ENCODE peak calls at places on chromosomes 11 and 22, in four cellular contexts. A, N, C and L are unnamed samples.

GRCh38 chr22:41289681-41290080 is 3.7 kb upstream of the RANGAP1 start:
- DNase-seq in A (no peak), N (peak; percentile 44), C (no peak), L (no peak)

GRCh38 chr11:17267576-17267975 is 9.0 kb upstream of the NUCB2 start:
- DNase-seq in A (peak; percentile 13), N (peak; percentile 64), C (no peak), L (no peak)

GRCh38 chr11:123302751-123303195 is 107.7 kb upstream of the CLMP start:
- DNase-seq in A (no peak), N (no peak), C (peak; percentile 79), L (peak; percentile 26)

GRCh38 chr22:28600546-28601143 is 79.0 kb downstream of the TTC28 start:
- DNase-seq in A (peak; percentile 5), N (peak; percentile 20), C (no peak), L (no peak)

GRCh38 chr22:45934659-45935341 is 42.2 kb downstream of the WNT7B start:
- DNase-seq in A (no peak), N (no peak), C (no peak), L (no peak)

GRCh38 chr22:37442537-37442936 is 15.3 kb upstream of the ELFN2 start:
- DNase-seq in A (no peak), N (peak; percentile 26), C (no peak), L (no peak)

GRCh38 chr11:113274708-113275582 is 39.4 kb upstream of the TTC12 start:
- DNase-seq in A (no peak), N (no peak), C (no peak), L (no peak)

GRCh38 chr11:10664005-10664404 is 29.6 kb downstream of the IRAG1 start:
- DNase-seq in A (no peak), N (no peak), C (no peak), L (no peak)

GRCh38 chr11:103851166-103851651 is 185.2 kb upstream of the DDI1 start:
- DNase-seq in A (no peak), N (no peak), C (no peak), L (no peak)

GRCh38 chr22:46827781-46828180 is 65.3 kb downstream of the TBC1D22A start:
- DNase-seq in A (no peak), N (no peak), C (no peak), L (no peak)

GRCh38 chr11:128520886-128521696 is 66.3 kb downstream of the ETS1 start:
- DNase-seq in A (no peak), N (no peak), C (no peak), L (no peak)

GRCh38 chr11:114053406-114053805 is 6.1 kb upstream of the ZBTB16 start:
- DNase-seq in A (no peak), N (no peak), C (no peak), L (no peak)

GRCh38 chr22:30047364-30047738 is 32.9 kb upstream of the HORMAD2 start:
- DNase-seq in A (peak; percentile 62), N (peak; percentile 57), C (no peak), L (peak; percentile 38)

GRCh38 chr22:19292262-19293230 is 1.0 kb upstream of the CLTCL1 start:
- DNase-seq in A (peak; percentile 47), N (no peak), C (no peak), L (no peak)

GRCh38 chr11:58179648-58180047 is 9.2 kb upstream of the OR9Q2 start:
- DNase-seq in A (peak; percentile 19), N (no peak), C (no peak), L (no peak)

GRCh38 chr22:29716814-29717213 is 3.0 kb upstream of the CABP7 start:
- DNase-seq in A (peak; percentile 57), N (peak; percentile 50), C (no peak), L (no peak)

GRCh38 chr11:64947202-64947814 is 11.6 kb upstream of the GPHA2 start:
- DNase-seq in A (peak; percentile 33), N (no peak), C (no peak), L (no peak)

GRCh38 chr11:6319879-6320410 is 356 bp downstream of the CAVIN3 start:
- DNase-seq in A (peak; percentile 26), N (no peak), C (no peak), L (peak; percentile 35)

GRCh38 chr11:2579315-2580060 is 120.3 kb downstream of the KCNQ1OT1 start:
- DNase-seq in A (no peak), N (no peak), C (no peak), L (no peak)

GRCh38 chr22:46410291-46410808 is 74.8 kb downstream of the TRMU start:
- DNase-seq in A (no peak), N (no peak), C (no peak), L (no peak)

GRCh38 chr22:21887841-21888240 is 20.4 kb upstream of the MAPK1 start:
- DNase-seq in A (no peak), N (no peak), C (no peak), L (no peak)

GRCh38 chr11:31690041-31690440 is 121.1 kb downstream of the PAX6 start:
- DNase-seq in A (no peak), N (no peak), C (no peak), L (no peak)

GRCh38 chr11:79439893-79440450 is 858 bp downstream of the TENM4 start:
- DNase-seq in A (no peak), N (no peak), C (no peak), L (no peak)
- TF ChIP-seq SPI1 in A (no peak), N (no peak), C (no peak), L (no peak)

GRCh38 chr11:134331565-134332188 is at the start of gene GLB1L2:
- DNase-seq in A (peak; percentile 99), N (no peak), C (no peak), L (peak; percentile 66)
- TF ChIP-seq SPI1 in A (no peak), N (no peak), C (no peak), L (no peak)

DNA sequence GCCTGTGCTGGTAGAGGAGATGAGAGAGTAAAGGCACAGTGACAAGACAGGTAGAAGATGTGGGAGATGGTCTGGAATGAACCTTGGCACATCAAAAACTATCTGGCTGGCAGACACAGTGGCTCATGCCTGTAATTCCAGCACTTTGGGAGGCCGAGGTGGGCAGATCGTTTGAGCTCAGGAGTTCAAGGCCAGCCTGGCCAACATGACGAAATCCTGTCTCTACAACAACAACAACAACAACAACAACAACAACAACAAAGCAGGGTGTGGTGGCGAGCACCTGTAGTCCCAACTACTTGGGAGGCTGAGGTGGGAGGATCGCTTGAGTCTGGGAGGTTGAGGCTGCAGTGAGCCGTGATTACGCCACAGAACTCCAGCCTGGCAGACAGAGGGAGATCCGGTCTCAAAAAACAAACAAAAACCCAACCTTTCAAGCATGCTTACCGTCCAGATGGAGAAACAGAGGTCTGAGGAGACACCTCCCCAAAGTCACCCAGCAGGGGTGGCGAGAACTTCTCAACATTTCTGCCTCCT is 11.8 kb downstream of the KCTD21 start:
- DNase-seq in A (no peak), N (no peak), C (no peak), L (no peak)
- TF ChIP-seq SPI1 in A (no peak), N (no peak), C (no peak), L (no peak)

GRCh38 chr11:1373536-1374214 is 16.1 kb upstream of the BRSK2 start:
- DNase-seq in A (no peak), N (no peak), C (no peak), L (no peak)
- TF ChIP-seq SPI1 in A (no peak), N (no peak), C (no peak), L (no peak)

GRCh38 chr11:36034572-36035331 is 90.9 kb downstream of the LDLRAD3 start:
- DNase-seq in A (no peak), N (no peak), C (no peak), L (no peak)
- TF ChIP-seq SPI1 in A (no peak), N (no peak), C (no peak), L (no peak)

DNA sequence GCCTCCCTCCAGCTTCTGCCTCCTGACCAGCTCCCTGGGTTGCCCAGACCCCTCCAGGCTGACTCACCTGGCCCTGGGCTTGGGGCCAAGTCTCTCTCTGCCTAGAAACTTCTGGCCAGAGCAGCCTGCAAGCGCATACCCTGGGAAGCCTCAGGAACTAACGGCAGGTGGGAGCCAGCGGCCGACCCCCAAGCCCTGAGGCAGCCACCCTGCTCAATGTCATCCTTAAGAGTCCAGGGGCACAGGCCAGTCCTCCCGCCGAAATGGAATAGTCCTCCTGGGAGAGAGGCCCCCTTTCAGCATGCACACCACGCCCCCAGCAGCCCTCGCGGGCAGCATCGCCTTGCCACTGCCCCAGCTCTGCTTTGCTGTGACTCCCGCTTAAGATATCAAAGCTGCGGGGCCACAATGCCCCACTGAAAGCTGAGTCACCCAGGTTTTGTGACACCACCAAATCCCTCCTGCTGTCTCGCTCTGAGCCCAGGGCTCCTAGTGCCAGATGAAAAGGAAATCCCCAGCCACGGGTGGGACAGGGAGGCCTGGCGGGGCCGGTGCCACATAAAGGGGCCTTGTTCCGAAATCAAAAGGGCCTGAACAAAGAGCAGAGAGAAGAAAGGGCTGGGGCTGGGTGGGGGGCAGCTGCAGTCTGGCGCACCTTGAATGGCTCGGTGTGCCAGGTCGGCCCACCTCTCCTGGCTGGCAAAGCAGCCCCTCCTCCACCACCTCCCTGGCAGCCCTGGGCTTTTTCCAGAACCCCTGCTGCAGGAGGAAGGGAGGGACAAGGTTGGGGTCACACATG is 21.4 kb upstream of the FGF3 start:
- DNase-seq in A (no peak), N (no peak), C (no peak), L (no peak)
- TF ChIP-seq SPI1 in A (no peak), N (no peak), C (no peak), L (no peak)

GRCh38 chr22:32177221-32177765 is 18.2 kb upstream of the C22orf42 start:
- DNase-seq in A (no peak), N (no peak), C (no peak), L (no peak)
- TF ChIP-seq SPI1 in A (no peak), N (no peak), C (no peak), L (no peak)

GRCh38 chr11:15123849-15124248 is 9.1 kb downstream of the INSC start:
- DNase-seq in A (no peak), N (no peak), C (no peak), L (no peak)
- TF ChIP-seq SPI1 in A (no peak), N (no peak), C (no peak), L (no peak)